ENCODE peak calls at places on chromosome 2, in six cellular contexts. W, K, C, L, M and S are unnamed samples.

GRCh38 chr2:60516383-60516811 is 37.1 kb downstream of the BCL11A start:
- DNase-seq in C (no peak), K (no peak), W (peak; percentile 93), L (peak; percentile 48), M (no peak), S (no peak)

GRCh38 chr2:48131503-48132293 is 225.4 kb upstream of the FBXO11 start:
- DNase-seq in K (no peak), M (no peak), C (no peak), W (peak; percentile 59), L (no peak), S (no peak)

GRCh38 chr2:150480241-150480640 is 7.2 kb downstream of the RND3 start:
- DNase-seq in M (no peak), L (peak; percentile 82), K (no peak), C (no peak), W (peak; percentile 85), S (no peak)

GRCh38 chr2:159773426-159773825 is 24.6 kb downstream of the CD302 start:
- DNase-seq in K (no peak), L (peak; percentile 11), C (no peak), M (no peak), W (no peak), S (no peak)

GRCh38 chr2:197760293-197760657 is 24.8 kb downstream of the BOLL start:
- DNase-seq in M (no peak), C (no peak), W (no peak), L (no peak), K (no peak), S (no peak)

GRCh38 chr2:43178602-43179542 is 47.5 kb downstream of the ZFP36L2 start:
- DNase-seq in K (peak; percentile 85), W (peak; percentile 69), M (peak; percentile 89), L (peak; percentile 80), C (peak; percentile 78), S (no peak)

GRCh38 chr2:232687382-232688160 is 9.6 kb upstream of the GIGYF2 start:
- DNase-seq in W (no peak), C (no peak), L (no peak), K (no peak), M (no peak), S (no peak)

GRCh38 chr2:128440666-128441340 is 122.1 kb upstream of the HS6ST1 start:
- DNase-seq in C (peak; percentile 18), W (no peak), K (no peak), L (no peak), M (peak; percentile 22), S (no peak)

GRCh38 chr2:172552547-172553291 is 3.2 kb upstream of the PDK1 start:
- DNase-seq in C (no peak), M (no peak), L (peak; percentile 77), K (no peak), W (peak; percentile 95), S (no peak)

GRCh38 chr2:70494283-70494886 is 59.2 kb downstream of the TGFA start:
- DNase-seq in W (no peak), M (no peak), K (no peak), L (no peak), C (no peak), S (no peak)

GRCh38 chr2:20135631-20136050 is 84.2 kb upstream of the LAPTM4A start:
- DNase-seq in M (peak; percentile 42), W (peak; percentile 20), C (peak; percentile 84), L (no peak), K (peak; percentile 82), S (no peak)

GRCh38 chr2:160299540-160299939 is 99.5 kb upstream of the ITGB6 start:
- DNase-seq in M (no peak), W (peak; percentile 75), C (no peak), K (no peak), L (no peak), S (no peak)

GRCh38 chr2:187857826-187858225 is 303.6 kb upstream of the TFPI start:
- DNase-seq in L (no peak), K (no peak), M (no peak), C (no peak), W (no peak), S (no peak)

GRCh38 chr2:235343156-235343774 is 150.6 kb upstream of the AGAP1 start:
- DNase-seq in L (no peak), M (no peak), C (no peak), K (no peak), W (peak; percentile 26), S (no peak)

GRCh38 chr2:96150791-96151594 is 5.8 kb upstream of the DUSP2 start:
- DNase-seq in M (no peak), W (no peak), L (no peak), K (peak; percentile 13), C (no peak), S (no peak)

GRCh38 chr2:218607436-218608115 is at the start of gene PLCD4:
- DNase-seq in L (peak; percentile 94), K (no peak), M (peak; percentile 27), C (peak; percentile 21), W (peak; percentile 67), S (no peak)

GRCh38 chr2:102376052-102376591 is 20.5 kb downstream of the IL18R1 start:
- DNase-seq in K (no peak), M (no peak), L (no peak), W (peak; percentile 2), C (no peak), S (no peak)

GRCh38 chr2:29431485-29431884 is 316.3 kb downstream of the CLIP4 start:
- DNase-seq in W (no peak), L (no peak), C (no peak), K (no peak), M (no peak), S (no peak)

GRCh38 chr2:7210712-7211111 is 293.5 kb downstream of the RNF144A start:
- DNase-seq in W (peak; percentile 34), C (no peak), K (no peak), L (no peak), M (no peak), S (no peak)

GRCh38 chr2:140257692-140258300 is 1477.6 kb upstream of the NXPH2 start:
- DNase-seq in W (no peak), K (no peak), M (no peak), C (no peak), L (peak; percentile 22), S (no peak)

GRCh38 chr2:603427-603826 is 73.8 kb downstream of the TMEM18 start:
- DNase-seq in K (no peak), L (no peak), M (no peak), C (no peak), W (no peak), S (no peak)

GRCh38 chr2:602571-603366 is 74.4 kb downstream of the TMEM18 start:
- DNase-seq in M (no peak), L (no peak), C (no peak), W (no peak), K (no peak), S (no peak)

GRCh38 chr2:601387-601698 is 75.9 kb downstream of the TMEM18 start:
- DNase-seq in L (no peak), C (no peak), M (no peak), K (no peak), W (no peak), S (no peak)

GRCh38 chr2:600542-601386 is 76.4 kb downstream of the TMEM18 start:
- DNase-seq in K (no peak), C (no peak), L (no peak), M (no peak), W (no peak), S (no peak)

DNA sequence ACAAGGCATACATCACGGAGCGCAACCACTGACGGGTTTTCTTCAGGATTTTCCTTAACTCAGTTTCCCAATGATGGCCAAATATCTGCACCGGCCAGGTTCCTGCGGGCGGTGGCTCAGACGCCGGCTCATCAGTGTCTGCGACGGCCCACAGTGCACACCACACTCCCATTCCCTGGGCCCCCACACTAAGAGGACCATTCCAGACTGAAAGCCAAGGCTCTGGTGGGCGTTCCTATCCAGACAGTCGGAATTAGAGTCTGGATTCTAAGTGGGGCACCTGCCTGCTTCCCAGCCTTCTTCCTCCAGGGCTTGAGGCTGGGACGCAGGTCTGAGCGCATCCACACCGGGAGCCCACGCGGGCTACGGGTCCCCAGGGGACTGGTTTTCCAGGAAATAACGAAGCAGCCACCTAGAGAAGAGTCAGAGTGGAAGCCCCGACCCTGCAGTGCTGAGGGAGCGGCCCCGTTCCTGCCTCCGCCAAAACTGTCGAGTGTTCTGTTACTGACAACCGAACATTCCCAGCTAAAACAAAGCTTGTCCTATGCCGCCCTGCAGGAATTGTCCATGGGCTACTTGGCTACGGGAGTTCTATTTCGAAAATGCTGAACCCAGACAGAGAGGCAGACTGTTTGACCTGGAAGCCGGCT is 75.3 kb downstream of the TMEM18 start:
- DNase-seq in L (no peak), K (no peak), W (no peak), C (no peak), M (no peak), S (no peak)
- H3K9me3 ChIP-seq in L (peaks cover 36% of the 10 kb centered on the region), K (no peaks in the 10 kb centered on the region), W (peaks cover 9% of the 10 kb centered on the region), C (no peaks in the 10 kb centered on the region), M (no peaks in the 10 kb centered on the region), S (no peaks in the 10 kb centered on the region)

GRCh38 chr2:217142649-217143266 is 282.9 kb upstream of the TNP1 start:
- DNase-seq in L (peak; percentile 17), K (peak; percentile 35), M (no peak), W (no peak), C (peak; percentile 22), S (no peak)

GRCh38 chr2:217138284-217138683 is 278.4 kb upstream of the TNP1 start:
- DNase-seq in K (no peak), L (no peak), C (no peak), W (no peak), M (no peak), S (no peak)
- H3K9me3 ChIP-seq in K (no peaks in the 10 kb centered on the region), L (no peaks in the 10 kb centered on the region), C (no peaks in the 10 kb centered on the region), W (peaks cover 8% of the 10 kb centered on the region), M (peaks cover 4% of the 10 kb centered on the region), S (no peaks in the 10 kb centered on the region)

GRCh38 chr2:174573621-174574081 is 24.0 kb downstream of the WIPF1 start:
- DNase-seq in M (no peak), C (no peak), L (peak; percentile 66), W (no peak), K (no peak), S (no peak)
- H3K9me3 ChIP-seq in M (no peaks in the 10 kb centered on the region), C (no peaks in the 10 kb centered on the region), L (no peaks in the 10 kb centered on the region), W (no peaks in the 10 kb centered on the region), K (no peaks in the 10 kb centered on the region), S (no peaks in the 10 kb centered on the region)

GRCh38 chr2:240529344-240529999 is 28.3 kb downstream of the ANKMY1 start:
- DNase-seq in M (no peak), C (no peak), W (no peak), L (no peak), K (no peak), S (no peak)
- H3K9me3 ChIP-seq in M (no peaks in the 10 kb centered on the region), C (no peaks in the 10 kb centered on the region), W (peaks cover 25% of the 10 kb centered on the region), L (peaks cover 13% of the 10 kb centered on the region), K (no peaks in the 10 kb centered on the region), S (peaks cover 5% of the 10 kb centered on the region)

GRCh38 chr2:2157400-2157799 is 173.7 kb downstream of the MYT1L start:
- DNase-seq in M (no peak), C (no peak), L (no peak), K (no peak), W (no peak), S (no peak)
- H3K9me3 ChIP-seq in M (no peaks in the 10 kb centered on the region), C (no peaks in the 10 kb centered on the region), L (peaks cover 34% of the 10 kb centered on the region), K (no peaks in the 10 kb centered on the region), W (peaks cover 5% of the 10 kb centered on the region), S (no peaks in the 10 kb centered on the region)

DNA sequence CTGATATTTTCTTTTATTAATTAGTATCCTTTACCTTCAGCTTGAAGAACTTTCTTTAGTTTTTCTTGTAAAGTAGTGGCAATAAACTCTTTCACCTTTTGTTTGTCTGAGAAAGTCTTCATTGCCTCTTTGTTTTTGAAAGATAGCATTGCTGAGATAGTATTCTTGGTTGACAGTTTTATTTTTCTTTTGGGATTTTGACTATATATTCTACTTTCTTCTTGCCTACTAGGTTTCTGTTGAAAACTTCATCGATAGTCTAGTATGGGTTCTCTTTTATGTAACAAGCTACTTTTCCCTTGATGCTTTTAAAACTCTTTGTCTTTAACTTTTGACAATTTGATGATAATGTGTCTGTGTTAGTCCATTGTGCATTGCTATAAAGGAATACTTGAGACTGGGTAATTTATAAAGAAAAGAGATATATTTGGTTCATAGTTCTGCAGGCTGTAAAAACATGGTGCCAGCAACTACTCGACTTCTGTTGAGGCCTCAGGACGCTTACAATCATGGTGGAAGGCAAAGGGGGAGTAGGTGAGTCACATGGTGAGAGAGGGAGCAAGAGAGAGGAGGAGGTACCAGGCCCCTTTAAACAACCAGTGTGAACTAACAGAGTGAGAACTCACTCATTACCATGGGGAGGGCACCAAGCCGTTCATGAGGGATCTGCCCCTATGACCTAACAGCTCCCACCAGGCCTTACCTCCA is 12.0 kb downstream of the CCDC150 start:
- DNase-seq in C (no peak), M (no peak), L (no peak), K (no peak), W (no peak), S (no peak)
- H3K9me3 ChIP-seq in C (no peaks in the 10 kb centered on the region), M (no peaks in the 10 kb centered on the region), L (peaks cover 17% of the 10 kb centered on the region), K (no peaks in the 10 kb centered on the region), W (peaks cover 19% of the 10 kb centered on the region), S (peaks cover 4% of the 10 kb centered on the region)